ENCODE peak calls at places on chromosomes 4 and X, in four cellular contexts. G is H1, R is K562, H is HepG2. P is an unnamed sample.

GRCh38 chrX:6225307-6226052 is 3.2 kb downstream of the NLGN4X start:
- DNase-seq in G (no peak), R (no peak), H (no peak), P (no peak)

GRCh38 chr4:41141910-41142309 is 72.4 kb downstream of the APBB2 start:
- DNase-seq in G (no peak), R (no peak), H (no peak), P (no peak)

GRCh38 chr4:139916041-139916440 is 237.9 kb downstream of the MAML3 start:
- DNase-seq in G (no peak), R (no peak), H (no peak), P (no peak)

GRCh38 chr4:7324651-7325121 is 110.0 kb downstream of the PSAPL1 start:
- DNase-seq in G (no peak), R (no peak), H (no peak), P (no peak)

GRCh38 chr4:38855466-38855865 is 1.2 kb downstream of the TLR6 start:
- DNase-seq in G (no peak), R (no peak), H (no peak), P (no peak)

GRCh38 chr4:168995537-168996295 is 14.3 kb downstream of the CBR4 start:
- DNase-seq in G (no peak), R (no peak), H (no peak), P (no peak)

GRCh38 chrX:37685452-37686347 is at the start of gene XK:
- DNase-seq in G (peak; percentile 23), R (peak; percentile 69), H (no peak), P (peak; percentile 71)

GRCh38 chr4:85488416-85488815 is 13.5 kb downstream of the ARHGAP24 start:
- DNase-seq in G (no peak), R (no peak), H (no peak), P (no peak)

GRCh38 chrX:151790421-151791160 is 56.0 kb downstream of the CNGA2 start:
- DNase-seq in G (no peak), R (no peak), H (no peak), P (no peak)

GRCh38 chrX:11470231-11470630 is 177.0 kb downstream of the AMELX start:
- DNase-seq in G (no peak), R (no peak), H (no peak), P (no peak)

GRCh38 chr4:147362868-147363440 is 117.9 kb upstream of the EDNRA start:
- DNase-seq in G (no peak), R (no peak), H (no peak), P (no peak)

GRCh38 chr4:148068065-148068911 is 336.4 kb downstream of the ARHGAP10 start:
- DNase-seq in G (no peak), R (no peak), H (no peak), P (no peak)

GRCh38 chr4:34181311-34181808 is 2063.0 kb downstream of the ARAP2 start:
- DNase-seq in G (no peak), R (no peak), H (no peak), P (peak; percentile 80)

GRCh38 chr4:121138014-121138413 is 26.1 kb downstream of the TNIP3 start:
- DNase-seq in G (no peak), R (no peak), H (no peak), P (no peak)

GRCh38 chr4:24645765-24646550 is 61.6 kb upstream of the DHX15 start:
- DNase-seq in G (no peak), R (no peak), H (no peak), P (no peak)

GRCh38 chr4:54076673-54077072 is 12.3 kb upstream of the CHIC2 start:
- DNase-seq in G (no peak), R (no peak), H (no peak), P (no peak)

GRCh38 chrX:4805559-4805958 is 1092.1 kb upstream of the PRKX start:
- DNase-seq in G (no peak), R (no peak), H (peak; percentile 0), P (no peak)

GRCh38 chrX:12013220-12013619 is 125.1 kb upstream of the FRMPD4 start:
- DNase-seq in G (no peak), R (no peak), H (no peak), P (no peak)

GRCh38 chr4:1209821-1210220 is 37.4 kb upstream of the SPON2 start:
- DNase-seq in G (no peak), R (no peak), H (no peak), P (no peak)

GRCh38 chrX:97587171-97587570 is 703.5 kb downstream of the RPA4 start:
- DNase-seq in G (no peak), R (no peak), H (no peak), P (no peak)

GRCh38 chr4:77990456-77990855 is 66.7 kb upstream of the FRAS1 start:
- DNase-seq in G (no peak), R (no peak), H (no peak), P (no peak)

GRCh38 chr4:10917475-10918103 is 233.0 kb upstream of the CLNK start:
- DNase-seq in G (no peak), R (no peak), H (no peak), P (no peak)

GRCh38 chr4:74202062-74202586 is 44.2 kb downstream of the MTHFD2L start:
- DNase-seq in G (no peak), R (no peak), H (peak; percentile 98), P (no peak)

GRCh38 chr4:36010531-36010930 is 233.8 kb downstream of the ARAP2 start:
- DNase-seq in G (no peak), R (no peak), H (no peak), P (no peak)

GRCh38 chr4:182688081-182688480 is 229.1 kb downstream of the DCTD start:
- DNase-seq in G (no peak), R (peak; percentile 4), H (no peak), P (no peak)

GRCh38 chr4:34720563-34720962 is 1523.8 kb downstream of the ARAP2 start:
- DNase-seq in G (no peak), R (no peak), H (peak; percentile 17), P (peak; percentile 27)

GRCh38 chr4:515251-515650 is 16.2 kb downstream of the PIGG start:
- DNase-seq in G (no peak), R (no peak), H (no peak), P (no peak)

GRCh38 chrX:48770296-48770695 is 8.7 kb downstream of the GLOD5 start:
- DNase-seq in G (no peak), R (no peak), H (no peak), P (no peak)

GRCh38 chr4:25552580-25553271 is 102.9 kb upstream of the SLC34A2 start:
- DNase-seq in G (no peak), R (no peak), H (no peak), P (no peak)

GRCh38 chr4:22668301-22668700 is 24.4 kb upstream of the GBA3 start:
- DNase-seq in G (no peak), R (no peak), H (no peak), P (no peak)

GRCh38 chr4:52093466-52093865 is 42.4 kb downstream of the SPATA18 start:
- DNase-seq in G (no peak), R (no peak), H (no peak), P (no peak)

GRCh38 chr4:55879224-55879623 is 25.8 kb downstream of the EXOC1 start:
- DNase-seq in G (no peak), R (no peak), H (no peak), P (no peak)

GRCh38 chr4:105288121-105288520 is 141.4 kb downstream of the TET2 start:
- DNase-seq in G (no peak), R (no peak), H (no peak), P (no peak)
- TF ChIP-seq RAD21 in G (no peak), R (no peak), H (no peak), P (no peak)

DNA sequence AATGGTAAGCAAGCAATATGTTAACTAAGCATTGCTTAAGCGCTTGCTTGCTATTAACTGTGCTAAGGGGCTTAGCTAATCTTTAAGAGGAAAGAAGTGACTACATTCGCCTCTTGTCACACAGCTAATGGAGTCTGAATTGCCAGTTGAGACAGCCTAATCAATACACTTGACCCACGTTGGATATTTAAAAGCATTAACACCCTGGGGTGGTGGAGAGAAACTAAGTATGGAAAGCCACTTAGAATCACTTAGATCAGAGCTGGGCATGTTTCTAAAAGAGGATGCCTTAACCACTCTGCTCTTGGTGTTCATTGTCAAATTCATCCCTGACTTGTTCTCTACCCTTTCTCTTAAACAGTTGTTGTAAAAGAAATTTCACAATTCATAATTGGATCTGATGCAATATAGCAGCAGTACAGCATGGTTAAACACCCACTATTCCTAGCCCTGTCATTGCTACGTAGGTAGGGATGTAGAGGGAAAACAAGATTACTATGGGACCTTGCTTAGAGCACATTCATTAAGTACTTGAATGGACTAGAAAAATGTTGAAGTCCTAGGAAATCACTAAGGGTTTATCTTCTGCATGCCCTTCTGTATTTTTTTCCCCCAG is 3.5 kb downstream of the ZAR1 start:
- DNase-seq in G (no peak), R (no peak), H (no peak), P (no peak)
- TF ChIP-seq JUND in G (no peak), R (no peak), H (no peak), P (no peak)

DNA sequence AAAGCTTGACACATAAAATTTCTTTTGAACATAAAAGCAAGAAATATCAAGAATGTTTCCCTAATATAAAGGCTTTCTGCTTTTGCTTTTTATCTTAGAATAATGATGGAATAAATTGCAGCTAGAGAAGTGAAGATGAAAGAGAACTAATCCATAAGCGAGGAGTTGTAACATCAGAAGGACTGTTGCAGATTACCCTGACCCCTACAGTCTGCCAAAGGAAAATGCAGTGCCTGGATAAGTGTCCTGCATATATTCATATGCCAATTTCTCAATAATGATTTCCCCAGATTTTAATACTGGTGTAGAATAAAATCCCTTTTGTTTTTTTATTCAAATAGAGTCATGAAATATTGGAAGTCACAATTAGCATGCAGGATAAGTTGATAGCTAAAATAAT is 115.9 kb downstream of the MAGEC2 start:
- DNase-seq in G (no peak), R (peak; percentile 1), H (no peak), P (no peak)
- TF ChIP-seq FOSL1 in G (no peak), R (no peak), H (no peak), P (no peak)

GRCh38 chrX:70434352-70434866 is 10.2 kb upstream of the DLG3 start:
- DNase-seq in G (peak; percentile 50), R (peak; percentile 91), H (peak; percentile 73), P (peak; percentile 72)

GRCh38 chrX:70432936-70433847 is 10.1 kb downstream of the GDPD2 start:
- DNase-seq in G (no peak), R (peak; percentile 30), H (no peak), P (no peak)

GRCh38 chrX:70436380-70436779 is 8.3 kb upstream of the DLG3 start:
- DNase-seq in G (no peak), R (peak; percentile 66), H (no peak), P (no peak)

GRCh38 chrX:70434914-70435586 is 9.6 kb upstream of the DLG3 start:
- DNase-seq in G (no peak), R (no peak), H (no peak), P (no peak)

DNA sequence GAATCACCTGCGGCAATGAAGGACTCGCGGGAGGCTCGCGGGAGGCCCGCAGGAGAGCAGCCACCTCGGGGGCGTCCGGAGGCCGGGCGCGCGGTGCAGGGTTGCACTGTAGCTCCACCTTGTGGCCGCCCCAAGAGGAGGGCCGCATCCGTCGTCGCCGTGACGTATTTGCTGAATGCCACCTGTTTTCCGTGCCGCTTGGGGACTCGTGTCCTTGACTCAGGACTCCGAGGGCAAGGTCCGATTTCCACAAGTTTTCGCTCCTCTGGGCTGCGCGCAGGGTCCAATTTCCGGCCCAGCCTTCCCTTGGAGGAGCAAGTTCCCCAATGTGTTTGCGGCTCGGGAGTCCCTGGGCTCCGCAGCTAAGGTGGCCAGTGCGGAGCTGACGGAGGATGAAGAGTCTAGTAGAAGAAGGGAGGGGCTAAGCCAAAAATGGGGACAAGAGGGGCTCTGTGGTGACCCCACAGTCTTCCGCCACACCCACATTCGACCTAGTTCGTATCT is 10.7 kb upstream of the DLG3 start:
- DNase-seq in G (peak; percentile 36), R (peak; percentile 80), H (peak; percentile 54), P (peak; percentile 49)
- TF ChIP-seq RAD21 in G (peak; percentile 53), R (peak; percentile 64), H (peak; percentile 70), P (no peak)